ENCODE peak calls at places on chromosomes 12 and 14, in five cellular contexts. One of them, this sample, is unnamed.

GRCh38 chr12:12384601-12385321 is 27.9 kb downstream of the BORCS5 start:
- DNase-seq in dorsolateral prefrontal cortex: peak
- DNase-seq in esophagus squamous epithelium: no peak
- DNase-seq in CD4-positive, alpha-beta T cell: no peak
- DNase-seq in A549: no peak
- DNase-seq in this sample: no peak

GRCh38 chr12:24839268-24839791 is 109.6 kb downstream of the BCAT1 start:
- DNase-seq in dorsolateral prefrontal cortex: no peak
- DNase-seq in esophagus squamous epithelium: no peak
- DNase-seq in CD4-positive, alpha-beta T cell: no peak
- DNase-seq in A549: no peak
- DNase-seq in this sample: peak

GRCh38 chr14:30194769-30195168 is 267.1 kb upstream of the PRKD1 start:
- DNase-seq in esophagus squamous epithelium: no peak
- DNase-seq in dorsolateral prefrontal cortex: no peak
- DNase-seq in A549: no peak
- DNase-seq in CD4-positive, alpha-beta T cell: no peak
- DNase-seq in this sample: peak

GRCh38 chr12:9118161-9118560 is 2.4 kb upstream of the A2M start:
- DNase-seq in dorsolateral prefrontal cortex: no peak
- DNase-seq in A549: no peak
- DNase-seq in CD4-positive, alpha-beta T cell: no peak
- DNase-seq in esophagus squamous epithelium: no peak
- DNase-seq in this sample: peak

GRCh38 chr14:99562848-99563748 is 40.9 kb downstream of the CCDC85C start:
- DNase-seq in CD4-positive, alpha-beta T cell: no peak
- DNase-seq in dorsolateral prefrontal cortex: peak
- DNase-seq in A549: peak
- DNase-seq in esophagus squamous epithelium: no peak
- DNase-seq in this sample: peak

GRCh38 chr12:101839324-101840283 is 8.8 kb upstream of the GNPTAB start:
- DNase-seq in CD4-positive, alpha-beta T cell: peak
- DNase-seq in dorsolateral prefrontal cortex: no peak
- DNase-seq in A549: peak
- DNase-seq in esophagus squamous epithelium: no peak
- DNase-seq in this sample: peak

GRCh38 chr12:27777141-27777540 is 2.9 kb upstream of the KLHL42 start:
- DNase-seq in dorsolateral prefrontal cortex: no peak
- DNase-seq in CD4-positive, alpha-beta T cell: no peak
- DNase-seq in A549: no peak
- DNase-seq in esophagus squamous epithelium: no peak
- DNase-seq in this sample: no peak

GRCh38 chr14:67729072-67729561 is 27.4 kb downstream of the RDH12 start:
- DNase-seq in esophagus squamous epithelium: no peak
- DNase-seq in dorsolateral prefrontal cortex: no peak
- DNase-seq in A549: no peak
- DNase-seq in CD4-positive, alpha-beta T cell: no peak
- DNase-seq in this sample: no peak

GRCh38 chr14:65599375-65599774 is 186.8 kb downstream of the FUT8 start:
- DNase-seq in A549: no peak
- DNase-seq in dorsolateral prefrontal cortex: no peak
- DNase-seq in esophagus squamous epithelium: no peak
- DNase-seq in CD4-positive, alpha-beta T cell: no peak
- DNase-seq in this sample: peak

GRCh38 chr14:67416085-67416484 is 4.1 kb upstream of the PLEK2 start:
- DNase-seq in A549: no peak
- DNase-seq in CD4-positive, alpha-beta T cell: no peak
- DNase-seq in esophagus squamous epithelium: no peak
- DNase-seq in dorsolateral prefrontal cortex: no peak
- DNase-seq in this sample: no peak

GRCh38 chr12:87157791-87158190 is 871.4 kb downstream of the C12orf50 start:
- DNase-seq in A549: peak
- DNase-seq in esophagus squamous epithelium: no peak
- DNase-seq in CD4-positive, alpha-beta T cell: no peak
- DNase-seq in dorsolateral prefrontal cortex: no peak
- DNase-seq in this sample: peak

GRCh38 chr14:94602722-94603121 is 9.5 kb upstream of the SERPINA3 start:
- DNase-seq in esophagus squamous epithelium: no peak
- DNase-seq in A549: no peak
- DNase-seq in dorsolateral prefrontal cortex: no peak
- DNase-seq in CD4-positive, alpha-beta T cell: no peak
- DNase-seq in this sample: no peak

GRCh38 chr14:54769955-54770863 is 132.4 kb downstream of the GCH1 start:
- DNase-seq in A549: no peak
- DNase-seq in esophagus squamous epithelium: no peak
- DNase-seq in CD4-positive, alpha-beta T cell: no peak
- DNase-seq in dorsolateral prefrontal cortex: no peak
- DNase-seq in this sample: no peak

GRCh38 chr14:22887990-22888378 is 5.0 kb downstream of the REM2 start:
- DNase-seq in esophagus squamous epithelium: no peak
- DNase-seq in A549: no peak
- DNase-seq in dorsolateral prefrontal cortex: no peak
- DNase-seq in CD4-positive, alpha-beta T cell: no peak
- DNase-seq in this sample: no peak

GRCh38 chr12:68240975-68241374 is 12.4 kb downstream of the IL22 start:
- DNase-seq in CD4-positive, alpha-beta T cell: peak
- DNase-seq in esophagus squamous epithelium: no peak
- DNase-seq in dorsolateral prefrontal cortex: no peak
- DNase-seq in A549: no peak
- DNase-seq in this sample: peak

GRCh38 chr14:21098134-21098891 is at the start of gene ZNF219:
- DNase-seq in CD4-positive, alpha-beta T cell: no peak
- DNase-seq in A549: peak
- DNase-seq in dorsolateral prefrontal cortex: no peak
- DNase-seq in esophagus squamous epithelium: no peak
- DNase-seq in this sample: peak

GRCh38 chr12:125017801-125018200 is 24.4 kb downstream of the BRI3BP start:
- DNase-seq in A549: no peak
- DNase-seq in dorsolateral prefrontal cortex: no peak
- DNase-seq in esophagus squamous epithelium: no peak
- DNase-seq in CD4-positive, alpha-beta T cell: no peak
- DNase-seq in this sample: no peak

GRCh38 chr14:64293976-64294671 is at the start of gene ESR2:
- DNase-seq in dorsolateral prefrontal cortex: no peak
- DNase-seq in CD4-positive, alpha-beta T cell: no peak
- DNase-seq in A549: peak
- DNase-seq in esophagus squamous epithelium: no peak
- DNase-seq in this sample: peak

GRCh38 chr12:82687020-82687951 is 580 bp downstream of the TMTC2 start:
- DNase-seq in A549: peak
- DNase-seq in CD4-positive, alpha-beta T cell: peak
- DNase-seq in esophagus squamous epithelium: no peak
- DNase-seq in dorsolateral prefrontal cortex: peak
- DNase-seq in this sample: peak

GRCh38 chr14:21267886-21268611 is 1.2 kb downstream of the HNRNPC start:
- DNase-seq in dorsolateral prefrontal cortex: no peak
- DNase-seq in CD4-positive, alpha-beta T cell: no peak
- DNase-seq in esophagus squamous epithelium: no peak
- DNase-seq in A549: no peak
- DNase-seq in this sample: peak

GRCh38 chr14:104392396-104393198 is 187.0 kb upstream of the C14orf180 start:
- DNase-seq in dorsolateral prefrontal cortex: peak
- DNase-seq in A549: no peak
- DNase-seq in esophagus squamous epithelium: no peak
- DNase-seq in CD4-positive, alpha-beta T cell: no peak
- DNase-seq in this sample: no peak

GRCh38 chr12:124588689-124589318 is 21.4 kb upstream of the NCOR2 start:
- DNase-seq in CD4-positive, alpha-beta T cell: no peak
- DNase-seq in esophagus squamous epithelium: no peak
- DNase-seq in dorsolateral prefrontal cortex: peak
- DNase-seq in A549: no peak
- DNase-seq in this sample: peak

GRCh38 chr14:60722163-60722835 is 1.9 kb downstream of the SIX4 start:
- DNase-seq in esophagus squamous epithelium: no peak
- DNase-seq in dorsolateral prefrontal cortex: no peak
- DNase-seq in A549: peak
- DNase-seq in CD4-positive, alpha-beta T cell: no peak
- DNase-seq in this sample: peak

GRCh38 chr12:130111965-130112496 is 50.2 kb upstream of the FZD10 start:
- DNase-seq in CD4-positive, alpha-beta T cell: no peak
- DNase-seq in dorsolateral prefrontal cortex: no peak
- DNase-seq in A549: no peak
- DNase-seq in esophagus squamous epithelium: no peak
- DNase-seq in this sample: no peak

GRCh38 chr14:65502676-65503124 is 90.2 kb downstream of the FUT8 start:
- DNase-seq in CD4-positive, alpha-beta T cell: no peak
- DNase-seq in A549: no peak
- DNase-seq in esophagus squamous epithelium: no peak
- DNase-seq in dorsolateral prefrontal cortex: no peak
- DNase-seq in this sample: peak

GRCh38 chr12:51589060-51589459 is 2.0 kb upstream of the SCN8A start:
- DNase-seq in dorsolateral prefrontal cortex: no peak
- DNase-seq in esophagus squamous epithelium: no peak
- DNase-seq in CD4-positive, alpha-beta T cell: no peak
- DNase-seq in A549: no peak
- DNase-seq in this sample: no peak

GRCh38 chr12:91142184-91142583 is 30.9 kb upstream of the LUM start:
- DNase-seq in CD4-positive, alpha-beta T cell: no peak
- DNase-seq in A549: no peak
- DNase-seq in dorsolateral prefrontal cortex: no peak
- DNase-seq in esophagus squamous epithelium: no peak
- DNase-seq in this sample: peak

GRCh38 chr12:132018193-132018916 is 68.6 kb downstream of the EP400 start:
- DNase-seq in dorsolateral prefrontal cortex: no peak
- DNase-seq in A549: peak
- DNase-seq in esophagus squamous epithelium: no peak
- DNase-seq in CD4-positive, alpha-beta T cell: no peak
- DNase-seq in this sample: peak

GRCh38 chr12:74906224-74906623 is 303.4 kb downstream of the KCNC2 start:
- DNase-seq in A549: peak
- DNase-seq in CD4-positive, alpha-beta T cell: no peak
- DNase-seq in esophagus squamous epithelium: no peak
- DNase-seq in dorsolateral prefrontal cortex: no peak
- DNase-seq in this sample: peak

GRCh38 chr12:46131729-46132128 is 137.1 kb downstream of the SLC38A1 start:
- DNase-seq in CD4-positive, alpha-beta T cell: no peak
- DNase-seq in esophagus squamous epithelium: no peak
- DNase-seq in A549: peak
- DNase-seq in dorsolateral prefrontal cortex: no peak
- DNase-seq in this sample: peak

GRCh38 chr14:105093426-105094192 is 28.4 kb upstream of the GPR132 start:
- DNase-seq in esophagus squamous epithelium: no peak
- DNase-seq in dorsolateral prefrontal cortex: peak
- DNase-seq in A549: peak
- DNase-seq in CD4-positive, alpha-beta T cell: peak
- DNase-seq in this sample: peak

GRCh38 chr12:81300454-81300853 is 222.6 kb downstream of the ACSS3 start:
- DNase-seq in A549: no peak
- DNase-seq in esophagus squamous epithelium: no peak
- DNase-seq in dorsolateral prefrontal cortex: no peak
- DNase-seq in CD4-positive, alpha-beta T cell: no peak
- DNase-seq in this sample: peak

DNA sequence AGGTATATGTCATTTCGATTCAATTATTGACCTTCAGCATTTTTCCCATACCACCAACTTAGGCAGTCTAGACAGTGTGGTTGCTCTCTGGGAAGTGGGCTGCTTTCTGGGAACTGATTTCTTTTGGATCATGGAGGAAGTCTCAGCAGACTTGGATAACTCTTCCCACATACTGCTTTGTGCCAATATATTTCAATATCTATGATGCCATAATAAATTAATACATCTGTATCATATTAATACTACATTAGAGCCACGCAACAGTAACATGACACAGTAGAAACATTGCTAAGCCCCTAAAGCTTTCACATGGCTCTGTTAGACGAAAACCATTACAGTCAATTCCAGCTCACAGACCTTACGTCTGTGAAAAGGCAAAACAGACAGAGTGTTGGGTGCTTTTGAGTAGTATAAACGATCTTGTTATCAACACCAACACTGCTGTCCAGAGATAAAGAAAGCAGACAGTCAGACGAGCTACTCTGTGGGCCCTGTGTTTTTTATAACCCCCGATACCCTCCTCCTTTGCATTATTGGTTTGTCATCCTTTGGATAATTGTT is 439.8 kb downstream of the ADAMTS20 start:
- DNase-seq in dorsolateral prefrontal cortex: no peak
- DNase-seq in CD4-positive, alpha-beta T cell: no peak
- DNase-seq in esophagus squamous epithelium: no peak
- DNase-seq in A549: no peak
- DNase-seq in this sample: no peak
- H3K27ac ChIP-seq in dorsolateral prefrontal cortex: no peak
- H3K27ac ChIP-seq in CD4-positive, alpha-beta T cell: no peak
- H3K27ac ChIP-seq in esophagus squamous epithelium: no peak
- H3K27ac ChIP-seq in A549: no peak
- H3K27ac ChIP-seq in this sample: no peak

GRCh38 chr12:120227233-120228040 is 26.5 kb upstream of the RPLP0 start:
- DNase-seq in esophagus squamous epithelium: no peak
- DNase-seq in A549: no peak
- DNase-seq in dorsolateral prefrontal cortex: no peak
- DNase-seq in CD4-positive, alpha-beta T cell: no peak
- DNase-seq in this sample: no peak
- H3K27ac ChIP-seq in esophagus squamous epithelium: no peak
- H3K27ac ChIP-seq in A549: peak
- H3K27ac ChIP-seq in dorsolateral prefrontal cortex: peak
- H3K27ac ChIP-seq in CD4-positive, alpha-beta T cell: no peak
- H3K27ac ChIP-seq in this sample: peak

DNA sequence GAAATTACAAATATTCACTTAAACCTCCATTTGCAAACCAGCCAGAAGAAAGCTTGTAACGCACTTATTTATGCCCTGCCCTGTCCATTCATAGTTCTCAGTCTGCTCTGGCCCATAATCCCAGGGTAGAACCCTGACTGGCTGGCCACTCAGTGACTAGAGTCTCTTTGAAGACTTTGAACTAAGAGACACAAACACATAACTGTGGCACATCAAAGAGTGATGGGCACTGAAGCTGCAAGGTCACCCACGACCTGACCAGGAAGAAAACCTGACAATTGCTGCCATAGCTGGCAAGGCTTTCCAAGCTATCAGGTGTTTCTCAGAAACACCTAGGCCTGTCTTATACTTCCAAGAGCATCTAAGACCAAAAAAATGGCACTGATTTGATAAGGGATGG is 28.7 kb downstream of the SLC41A2 start:
- DNase-seq in CD4-positive, alpha-beta T cell: no peak
- DNase-seq in esophagus squamous epithelium: no peak
- DNase-seq in A549: no peak
- DNase-seq in dorsolateral prefrontal cortex: no peak
- DNase-seq in this sample: no peak
- H3K27ac ChIP-seq in CD4-positive, alpha-beta T cell: no peak
- H3K27ac ChIP-seq in esophagus squamous epithelium: no peak
- H3K27ac ChIP-seq in A549: no peak
- H3K27ac ChIP-seq in dorsolateral prefrontal cortex: no peak
- H3K27ac ChIP-seq in this sample: no peak

GRCh38 chr14:70887207-70888150 is 19.8 kb upstream of the PCNX1 start:
- DNase-seq in dorsolateral prefrontal cortex: no peak
- DNase-seq in esophagus squamous epithelium: no peak
- DNase-seq in A549: no peak
- DNase-seq in CD4-positive, alpha-beta T cell: no peak
- DNase-seq in this sample: peak
- H3K27ac ChIP-seq in dorsolateral prefrontal cortex: no peak
- H3K27ac ChIP-seq in esophagus squamous epithelium: peak
- H3K27ac ChIP-seq in A549: no peak
- H3K27ac ChIP-seq in CD4-positive, alpha-beta T cell: no peak
- H3K27ac ChIP-seq in this sample: peak